ENCODE peak calls at places on chromosomes 16 and 17, in six cellular contexts. R is A549, E is vagina, Z is heart left ventricle, O is uterus, X is IMR-90. V is an unnamed sample.
A peak's percentile ranks its signal among the peaks of the same experiment; 100 is the strongest.

GRCh38 chr17:45160505-45161287 is 979 bp upstream of the HEXIM2 start:
- DNase-seq in O (peak; percentile 75), Z (peak; percentile 79), R (peak; percentile 85), E (no peak), X (peak; percentile 61), V (peak; percentile 56)

GRCh38 chr17:39461911-39462641 is 790 bp downstream of the CDK12 start:
- DNase-seq in E (no peak), R (no peak), X (peak; percentile 58), O (no peak), Z (peak; percentile 9), V (peak; percentile 90)

GRCh38 chr16:56355786-56356275 is 69.5 kb downstream of the AMFR start:
- DNase-seq in R (no peak), Z (no peak), X (no peak), E (no peak), O (peak; percentile 11), V (peak; percentile 82)

GRCh38 chr17:5355416-5356129 is 63.9 kb downstream of the NUP88 start:
- DNase-seq in R (no peak), Z (no peak), X (no peak), O (no peak), E (no peak), V (no peak)

GRCh38 chr16:29310852-29311314 is 95.6 kb downstream of the NPIPB11 start:
- DNase-seq in Z (no peak), E (no peak), O (peak; percentile 68), R (no peak), X (no peak), V (no peak)

GRCh38 chr16:790086-790485 is 1.7 kb downstream of the CHTF18 start:
- DNase-seq in O (no peak), X (no peak), R (no peak), E (no peak), Z (no peak), V (no peak)

GRCh38 chr17:6531575-6531974 is 24.8 kb downstream of the PITPNM3 start:
- DNase-seq in O (no peak), R (no peak), X (no peak), Z (no peak), E (no peak), V (no peak)

GRCh38 chr16:16991711-16992110 is 479.0 kb downstream of the XYLT1 start:
- DNase-seq in O (no peak), E (no peak), Z (no peak), R (no peak), X (no peak), V (no peak)

GRCh38 chr17:50634123-50634914 is at the start of gene ABCC3:
- DNase-seq in O (peak; percentile 54), Z (no peak), R (peak; percentile 87), X (no peak), E (no peak), V (no peak)

GRCh38 chr16:3004781-3005284 is 7.9 kb upstream of the CLDN9 start:
- DNase-seq in X (no peak), Z (no peak), E (no peak), O (no peak), R (no peak), V (no peak)

GRCh38 chr17:34639706-34640425 is 60.5 kb downstream of the TMEM132E start:
- DNase-seq in E (no peak), O (no peak), X (no peak), R (no peak), Z (no peak), V (no peak)

GRCh38 chr17:6913608-6914443 is 82.0 kb upstream of the ALOX12 start:
- DNase-seq in Z (peak; percentile 72), R (peak; percentile 57), O (peak; percentile 72), X (peak; percentile 42), E (no peak), V (peak; percentile 74)

GRCh38 chr17:31310877-31311276 is 3.0 kb downstream of the EVI2B start:
- DNase-seq in E (no peak), R (no peak), X (no peak), O (no peak), Z (no peak), V (no peak)

GRCh38 chr17:19461139-19461538 is 50.1 kb downstream of the RNF112 start:
- DNase-seq in X (no peak), O (no peak), E (no peak), R (no peak), Z (no peak), V (no peak)

GRCh38 chr17:37276475-37276874 is 99.3 kb upstream of the C17orf78 start:
- DNase-seq in X (peak; percentile 9), R (peak; percentile 40), O (no peak), E (no peak), Z (no peak), V (no peak)

GRCh38 chr17:9880582-9880999 is 24.5 kb downstream of the RCVRN start:
- DNase-seq in R (peak; percentile 80), E (no peak), O (no peak), Z (no peak), X (no peak), V (peak; percentile 32)

GRCh38 chr17:78014651-78015050 is 56.1 kb downstream of the TNRC6C start:
- DNase-seq in R (no peak), Z (no peak), E (no peak), X (no peak), O (no peak), V (no peak)

GRCh38 chr16:67847064-67847861 is at the start of gene CENPT:
- DNase-seq in X (peak; percentile 64), R (peak; percentile 66), E (no peak), O (no peak), Z (no peak), V (peak; percentile 88)

GRCh38 chr17:78993241-78993956 is 13.7 kb upstream of the LGALS3BP start:
- DNase-seq in R (peak; percentile 69), O (peak; percentile 47), X (peak; percentile 41), E (no peak), Z (no peak), V (no peak)

GRCh38 chr17:73359987-73360410 is 48.2 kb upstream of the CDC42EP4 start:
- DNase-seq in R (no peak), Z (no peak), O (no peak), E (no peak), X (no peak), V (no peak)

GRCh38 chr16:81816351-81816750 is 37.3 kb downstream of the PLCG2 start:
- DNase-seq in O (no peak), R (no peak), Z (no peak), E (no peak), X (no peak), V (no peak)
- H3K4me3 ChIP-seq in O (no peak overlapping the region), R (no peak overlapping the region), Z (no peak overlapping the region), E (no peak overlapping the region), X (no peak overlapping the region), V (no peak overlapping the region)

DNA sequence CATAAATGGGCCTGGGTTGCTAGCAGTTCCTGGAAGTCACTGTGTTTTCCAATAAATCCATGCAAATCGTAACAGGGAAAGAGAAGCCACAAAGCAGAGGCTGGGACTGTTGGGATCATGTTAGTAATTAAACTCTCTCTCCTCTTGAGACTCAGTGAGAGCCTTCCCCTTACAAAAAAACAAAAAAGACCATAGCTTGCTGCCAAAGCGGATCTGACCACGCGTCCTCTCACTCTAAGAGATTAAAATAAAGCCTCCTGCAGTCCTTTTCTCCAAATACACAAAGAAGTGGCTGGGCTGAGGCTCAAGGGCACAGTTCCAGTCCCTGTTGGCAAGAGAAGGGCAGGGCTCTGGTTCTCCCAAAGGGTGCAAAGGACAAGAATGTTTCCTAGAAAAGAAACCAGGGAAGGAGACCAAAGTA is 38.5 kb downstream of the PIGL start:
- DNase-seq in E (no peak), Z (peak; percentile 48), R (no peak), X (peak; percentile 28), O (peak; percentile 59), V (no peak)
- TF ChIP-seq POLR2A in E (no peak), Z (no peak), R (no peak), X (no peak), O (no peak), V (no peak)

DNA sequence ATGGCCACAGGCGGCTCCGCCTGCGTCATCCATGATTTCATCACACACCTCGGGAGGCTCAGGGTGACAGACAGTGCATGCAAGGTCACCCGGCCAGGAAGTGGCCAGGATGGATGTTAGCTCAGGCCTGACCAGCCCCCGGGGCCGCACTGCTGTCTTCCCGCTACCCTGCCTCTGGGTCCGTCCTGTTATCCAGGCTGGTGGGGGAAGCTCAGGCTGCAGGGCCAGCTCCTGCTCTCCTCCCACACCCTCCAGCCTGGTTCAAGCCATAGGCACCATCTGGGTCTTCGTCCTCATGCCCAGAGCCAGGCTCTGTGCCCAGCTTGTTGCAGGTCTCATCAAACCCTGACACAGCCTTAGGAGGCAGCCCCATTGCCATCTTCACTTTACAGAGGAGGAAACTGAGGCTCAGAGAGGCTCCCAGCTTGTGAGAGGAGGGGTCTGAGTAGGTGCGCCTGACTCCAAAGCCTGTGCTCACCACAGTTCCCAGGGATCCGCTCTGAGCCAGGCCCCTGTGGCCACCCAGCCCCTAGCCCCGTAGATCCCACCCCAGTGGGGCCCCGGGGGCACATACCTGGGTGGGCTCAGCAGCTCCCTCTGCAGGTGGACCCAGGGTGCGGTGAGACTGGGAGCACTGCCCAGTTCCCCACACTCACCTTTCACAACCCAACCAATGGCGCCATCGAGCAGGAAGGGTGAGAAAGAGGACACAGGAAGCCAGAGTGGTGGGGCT is 414 bp upstream of the ADGRG3 start:
- DNase-seq in R (peak; percentile 54), O (no peak), E (no peak), Z (no peak), X (peak; percentile 38), V (no peak)
- TF ChIP-seq CTCF in R (no peak), O (no peak), E (no peak), Z (no peak), X (no peak), V (no peak)

GRCh38 chr16:89169778-89170177 is 1.8 kb upstream of the CDH15 start:
- DNase-seq in X (no peak), O (no peak), E (no peak), Z (no peak), R (no peak), V (no peak)

GRCh38 chr16:89172171-89172900 is 788 bp downstream of the CDH15 start:
- DNase-seq in O (no peak), E (no peak), X (no peak), R (no peak), Z (no peak), V (no peak)

GRCh38 chr16:89170346-89171215 is 967 bp upstream of the CDH15 start:
- DNase-seq in R (peak; percentile 41), X (no peak), O (no peak), E (no peak), Z (no peak), V (no peak)

GRCh38 chr16:89172901-89173628 is 1.5 kb downstream of the CDH15 start:
- DNase-seq in O (no peak), Z (no peak), R (no peak), E (no peak), X (no peak), V (no peak)

GRCh38 chr16:89171216-89172170 is at the start of gene CDH15:
- DNase-seq in X (peak; percentile 75), Z (peak; percentile 85), E (no peak), R (peak; percentile 96), O (peak; percentile 61), V (peak; percentile 96)
- H3K4me3 ChIP-seq in X (peak within 1 kb of the TSS; percentile 29), Z (peak within 1 kb of the TSS; percentile 24), E (peak within 1 kb of the TSS; percentile 25), R (peak within 1 kb of the TSS; percentile 37), O (no peak within 1 kb of the TSS), V (no peak within 1 kb of the TSS)